ENCODE peak calls at places on chromosomes 12 and 14, in six cellular contexts. W, A, F, U, M and T are unnamed samples.

GRCh38 chr14:36948157-36948859 is 224.1 kb downstream of the SLC25A21 start:
- DNase-seq in M (no peak), A (no peak), U (no peak), F (no peak), W (no peak), T (no peak)

GRCh38 chr12:57610553-57611115 is 601 bp upstream of the ARHGEF25 start:
- DNase-seq in M (peak), F (peak), A (no peak), U (no peak), W (no peak), T (no peak)

GRCh38 chr12:102533483-102533882 is 53.1 kb upstream of the IGF1 start:
- DNase-seq in A (no peak), F (no peak), M (no peak), U (no peak), W (no peak), T (no peak)

GRCh38 chr14:90534091-90534837 is 137.4 kb downstream of the CALM1 start:
- DNase-seq in F (no peak), A (peak), W (no peak), U (peak), M (no peak), T (peak)

GRCh38 chr14:39469094-39469710 is 37.0 kb upstream of the FBXO33 start:
- DNase-seq in A (no peak), W (no peak), F (peak), U (peak), M (peak), T (peak)

GRCh38 chr14:39426605-39427004 is 5.6 kb downstream of the FBXO33 start:
- DNase-seq in U (peak), F (no peak), W (no peak), M (no peak), A (peak), T (peak)

GRCh38 chr12:69438539-69438938 is 31.6 kb upstream of the FRS2 start:
- DNase-seq in M (no peak), W (no peak), U (no peak), F (no peak), A (no peak), T (no peak)

GRCh38 chr12:58750484-58750883 is 169.8 kb downstream of the LRIG3 start:
- DNase-seq in W (peak), A (peak), F (no peak), U (peak), M (no peak), T (peak)

GRCh38 chr12:3523058-3523457 is 32.1 kb downstream of the PRMT8 start:
- DNase-seq in U (no peak), M (no peak), F (no peak), A (no peak), W (no peak), T (no peak)

GRCh38 chr14:97177016-97177415 is 379.8 kb downstream of the VRK1 start:
- DNase-seq in F (peak), A (no peak), W (no peak), U (no peak), M (peak), T (no peak)

GRCh38 chr14:75257241-75257640 is 21.4 kb upstream of the FOS start:
- DNase-seq in W (no peak), M (no peak), U (peak), F (no peak), A (no peak), T (peak)

GRCh38 chr12:93106910-93107309 is 177.8 kb upstream of the EEA1 start:
- DNase-seq in A (no peak), W (no peak), M (no peak), F (no peak), U (no peak), T (no peak)

GRCh38 chr12:52234226-52234810 is 1.3 kb downstream of the KRT7 start:
- DNase-seq in F (no peak), A (no peak), W (no peak), U (no peak), M (no peak), T (no peak)

GRCh38 chr12:52235001-52235760 is 2.1 kb downstream of the KRT7 start:
- DNase-seq in F (no peak), U (peak), W (no peak), M (no peak), A (no peak), T (peak)

GRCh38 chr12:52232916-52233461 is at the start of gene KRT7:
- DNase-seq in F (no peak), U (no peak), M (peak), W (no peak), A (no peak), T (no peak)

GRCh38 chr12:52232233-52232915 is 669 bp upstream of the KRT7 start:
- DNase-seq in F (no peak), M (peak), W (no peak), A (no peak), U (no peak), T (no peak)

GRCh38 chr12:52233462-52234141 is 559 bp downstream of the KRT7 start:
- DNase-seq in W (no peak), U (no peak), M (peak), A (no peak), F (no peak), T (no peak)
- H3K4me3 ChIP-seq in W (no peak), U (peak), M (peak), A (peak), F (no peak), T (no peak)

GRCh38 chr14:103504991-103505565 is 17.6 kb downstream of the CKB start:
- DNase-seq in M (no peak), F (no peak), A (no peak), W (no peak), U (no peak), T (no peak)
- TF ChIP-seq CTCF in M (no peak), F (no peak), A (no peak), W (peak), U (no peak), T (peak)

GRCh38 chr12:12660201-12660600 is 35.8 kb downstream of the GPR19 start:
- DNase-seq in M (no peak), U (no peak), F (no peak), A (no peak), W (no peak), T (no peak)

GRCh38 chr12:12663644-12664294 is 32.2 kb downstream of the GPR19 start:
- DNase-seq in M (no peak), A (no peak), F (no peak), W (no peak), U (no peak), T (no peak)

GRCh38 chr12:12665194-12665593 is 30.8 kb downstream of the GPR19 start:
- DNase-seq in W (no peak), F (no peak), M (no peak), A (no peak), U (no peak), T (no peak)

DNA sequence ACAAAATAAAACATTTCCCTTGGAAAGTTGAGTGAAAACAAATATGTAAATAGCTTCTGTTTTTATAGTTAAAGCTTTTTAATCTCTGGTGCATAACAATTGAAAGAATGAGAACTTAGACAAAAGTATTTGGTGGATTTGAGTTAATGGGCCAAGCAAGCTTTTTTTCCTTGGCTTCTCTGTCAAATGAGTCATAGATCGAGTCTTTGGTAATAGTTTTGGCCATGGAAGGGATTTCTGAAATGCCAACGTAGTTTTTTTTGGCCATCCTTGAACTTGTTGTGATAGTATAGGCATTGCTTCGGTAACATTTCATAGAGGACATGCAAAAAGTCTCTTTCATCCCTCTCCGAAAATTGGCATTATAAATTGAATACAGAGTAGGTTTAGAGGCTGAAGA is 34.9 kb downstream of the GPR19 start:
- DNase-seq in M (no peak), A (peak), W (peak), F (no peak), U (peak), T (peak)
- H3K4me3 ChIP-seq in M (no peak), A (no peak), W (no peak), F (no peak), U (no peak), T (no peak)

DNA sequence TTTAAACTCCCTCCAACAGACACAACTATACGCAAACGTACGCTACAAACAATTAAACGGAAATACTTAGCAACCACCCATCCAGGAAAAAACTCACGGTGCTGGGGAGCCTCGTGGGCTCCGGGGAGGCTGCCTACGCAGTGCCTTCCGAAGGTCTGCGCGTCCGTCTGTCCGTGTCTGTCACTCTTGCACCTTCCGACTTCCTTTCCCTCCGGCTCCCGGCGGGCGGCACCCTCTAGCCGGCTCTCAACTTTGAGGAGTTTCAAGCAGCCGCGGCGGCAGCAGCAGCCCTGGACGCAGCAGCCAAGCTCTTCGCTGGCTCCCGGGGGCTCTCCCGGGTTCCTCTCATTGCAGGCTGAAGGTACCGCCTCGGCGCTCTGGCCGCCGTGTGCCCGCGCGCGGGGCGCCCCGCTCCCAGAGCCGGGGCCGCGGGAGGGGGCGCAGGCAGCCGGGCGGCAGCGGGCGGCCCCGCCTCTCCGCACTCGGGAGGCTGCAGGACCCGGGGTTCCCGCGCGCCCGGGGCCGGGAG is at the start of gene PCED1B:
- DNase-seq in M (peak), A (peak), W (no peak), U (peak), F (peak), T (peak)
- TF ChIP-seq CTCF in M (peak), A (peak), W (peak), U (peak), F (peak), T (peak)

DNA sequence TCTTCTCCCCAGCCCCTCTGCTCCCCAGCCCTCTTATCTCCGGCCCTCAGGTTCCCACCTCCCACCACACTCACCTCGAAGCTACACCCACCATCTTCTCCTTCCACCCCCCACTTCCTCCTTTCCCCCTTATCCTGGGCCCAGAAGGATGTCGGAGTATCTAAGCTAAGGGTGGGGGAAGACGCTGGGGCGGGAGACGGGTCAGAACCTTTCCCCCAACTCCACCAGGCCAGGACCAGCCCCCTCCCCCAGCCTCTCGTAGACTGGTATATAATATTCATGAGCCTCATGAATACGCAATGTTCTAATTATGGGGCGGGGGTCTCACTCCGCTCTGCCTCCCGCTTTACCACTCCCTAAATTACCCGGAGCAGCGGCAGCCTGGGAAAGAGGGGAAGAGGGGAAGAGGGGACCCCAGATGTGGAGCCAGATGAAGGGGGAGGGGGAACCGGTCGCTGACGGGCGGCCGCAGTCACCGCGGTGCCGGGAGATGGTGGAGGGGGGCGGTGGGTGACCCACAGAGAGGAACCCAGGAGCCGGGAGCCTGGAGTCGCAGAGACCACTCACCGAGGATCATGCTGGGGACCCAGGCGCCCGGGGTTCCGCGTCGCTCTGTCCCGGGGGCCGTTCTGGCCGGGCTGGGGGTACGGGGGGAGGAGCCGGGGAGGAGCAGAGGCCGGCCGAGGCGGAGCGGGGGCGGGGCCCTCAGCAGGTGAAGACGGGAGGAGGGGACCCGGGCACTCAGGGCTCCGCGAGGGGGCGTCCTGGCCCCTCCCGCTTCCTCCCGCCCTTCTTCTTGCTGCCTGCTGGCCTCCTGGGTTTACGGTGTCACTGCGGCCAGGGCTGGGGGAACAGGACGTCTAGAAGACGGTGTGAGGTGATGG is 6.4 kb upstream of the ZNF385A start:
- DNase-seq in M (peak), A (no peak), F (peak), U (no peak), W (no peak), T (no peak)
- H3K4me3 ChIP-seq in M (peak), A (peak), F (peak), U (no peak), W (no peak), T (no peak)